ENCODE peak calls at places on chromosomes 2 and 18, in four cellular contexts. Y, F, P and I are unnamed samples.

GRCh38 chr2:24206242-24206641 is 31.4 kb downstream of the FAM228A start:
- DNase-seq in Y (no peak), F (no peak), P (no peak), I (no peak)

GRCh38 chr2:20438334-20439192 is 8.3 kb upstream of the RHOB start:
- DNase-seq in Y (peak), F (no peak), P (peak), I (no peak)

GRCh38 chr2:169683054-169683424 is 11.2 kb downstream of the CFAP210 start:
- DNase-seq in Y (no peak), F (no peak), P (peak), I (no peak)

GRCh38 chr2:142040554-142040953 is 90.3 kb downstream of the LRP1B start:
- DNase-seq in Y (no peak), F (no peak), P (no peak), I (no peak)

GRCh38 chr18:38648184-38648583 is 1082.6 kb upstream of the CELF4 start:
- DNase-seq in Y (no peak), F (no peak), P (no peak), I (no peak)

GRCh38 chr2:25215948-25216679 is 47.7 kb upstream of the POMC start:
- DNase-seq in Y (peak), F (peak), P (no peak), I (peak)

GRCh38 chr2:17752892-17753802 is 463 bp downstream of the SMC6 start:
- DNase-seq in Y (peak), F (peak), P (peak), I (peak)

GRCh38 chr2:29487967-29488550 is 372.8 kb downstream of the CLIP4 start:
- DNase-seq in Y (peak), F (no peak), P (no peak), I (no peak)

GRCh38 chr2:39730276-39730675 is 48.8 kb downstream of the THUMPD2 start:
- DNase-seq in Y (no peak), F (no peak), P (no peak), I (no peak)

GRCh38 chr2:60489269-60489668 is 64.2 kb downstream of the BCL11A start:
- DNase-seq in Y (no peak), F (no peak), P (no peak), I (no peak)

GRCh38 chr2:72036173-72036545 is 111.5 kb downstream of the CYP26B1 start:
- DNase-seq in Y (no peak), F (no peak), P (no peak), I (no peak)

GRCh38 chr18:50969448-50969847 is 1.6 kb downstream of the ELAC1 start:
- DNase-seq in Y (no peak), F (no peak), P (no peak), I (no peak)

GRCh38 chr18:50970006-50970405 is 2.2 kb downstream of the ELAC1 start:
- DNase-seq in Y (no peak), F (no peak), P (peak), I (no peak)

GRCh38 chr18:50977037-50977760 is 9.4 kb downstream of the ELAC1 start:
- DNase-seq in Y (no peak), F (no peak), P (no peak), I (no peak)

GRCh38 chr18:50967714-50968661 is at the start of gene ELAC1:
- DNase-seq in Y (peak), F (peak), P (peak), I (peak)

DNA sequence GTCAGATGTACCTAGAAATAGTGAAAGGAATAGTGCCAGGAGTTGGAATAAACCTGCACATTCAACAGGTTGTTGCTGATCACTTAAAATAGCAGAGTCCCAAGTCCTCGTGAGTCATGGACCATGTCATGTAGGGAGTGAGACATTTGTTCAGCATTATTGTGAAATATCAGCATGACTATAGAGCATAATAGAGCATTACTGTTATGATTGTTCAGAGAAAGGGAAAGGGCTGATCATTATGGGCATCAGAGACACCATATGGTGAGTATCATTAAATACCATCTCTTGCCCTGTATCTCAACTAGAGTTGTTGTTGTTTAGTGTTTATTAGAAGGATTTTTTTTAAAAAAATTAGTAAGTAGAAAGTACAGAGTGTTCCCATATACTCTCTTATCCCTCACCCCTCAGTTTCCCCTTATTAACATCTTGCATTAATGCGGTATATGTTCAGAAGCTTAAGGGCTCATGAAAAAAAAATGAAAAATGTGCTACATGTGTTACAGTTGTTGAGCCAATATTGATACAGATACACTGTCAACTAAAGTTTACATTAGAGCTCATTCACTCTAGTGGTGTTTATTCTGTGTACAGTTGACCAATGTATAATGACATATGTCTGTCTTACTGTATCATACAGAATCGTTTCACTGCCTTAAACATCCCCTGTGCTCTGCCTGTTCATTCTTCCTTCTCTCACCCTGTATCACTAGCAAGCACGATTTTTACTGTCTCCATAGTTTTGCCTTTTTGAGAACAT is 5.7 kb downstream of the ELAC1 start:
- DNase-seq in Y (peak), F (no peak), P (peak), I (no peak)
- H3K27ac ChIP-seq in Y (no peak), F (no peak), P (peak), I (no peak)

GRCh38 chr18:58235001-58235436 is 191.0 kb downstream of the NEDD4L start:
- DNase-seq in Y (no peak), F (no peak), P (no peak), I (no peak)
- H3K27ac ChIP-seq in Y (no peak), F (peak), P (peak), I (no peak)

GRCh38 chr2:219954331-219954730 is 326.9 kb downstream of the SLC4A3 start:
- DNase-seq in Y (peak), F (no peak), P (no peak), I (no peak)
- H3K27ac ChIP-seq in Y (no peak), F (no peak), P (no peak), I (no peak)

GRCh38 chr2:100197643-100198153 is 55.3 kb upstream of the AFF3 start:
- DNase-seq in Y (peak), F (peak), P (no peak), I (no peak)
- H3K27ac ChIP-seq in Y (no peak), F (no peak), P (no peak), I (peak)

DNA sequence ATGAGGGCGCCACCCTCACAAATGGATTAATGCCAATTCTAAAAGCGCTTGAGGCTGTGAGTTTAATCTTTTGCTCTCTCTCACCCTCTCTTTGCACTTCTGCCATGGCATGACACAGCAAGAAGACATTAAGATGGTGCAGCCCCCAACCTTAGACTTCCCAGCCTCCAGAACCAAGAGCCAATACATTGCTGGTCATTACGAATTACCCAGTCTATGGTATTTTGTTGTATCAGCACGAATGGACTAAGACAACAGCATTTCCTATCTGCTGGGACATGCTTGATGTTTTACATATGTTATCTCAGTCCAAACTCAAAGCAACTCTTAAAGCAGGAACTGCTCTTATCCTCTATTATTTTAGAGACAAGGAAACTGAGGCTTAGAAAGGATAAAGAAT is 222.9 kb downstream of the STK39 start:
- DNase-seq in Y (no peak), F (no peak), P (no peak), I (no peak)
- H3K27ac ChIP-seq in Y (no peak), F (no peak), P (no peak), I (no peak)

GRCh38 chr2:149828506-149829210 is 241.1 kb upstream of the MMADHC start:
- DNase-seq in Y (no peak), F (no peak), P (no peak), I (no peak)

GRCh38 chr2:149826471-149827125 is 239.0 kb upstream of the MMADHC start:
- DNase-seq in Y (peak), F (no peak), P (peak), I (no peak)

GRCh38 chr2:149827585-149828156 is 240.1 kb upstream of the MMADHC start:
- DNase-seq in Y (peak), F (no peak), P (no peak), I (no peak)

GRCh38 chr2:149832256-149832655 is 244.7 kb upstream of the MMADHC start:
- DNase-seq in Y (peak), F (no peak), P (peak), I (no peak)
- H3K27ac ChIP-seq in Y (no peak), F (no peak), P (no peak), I (no peak)

DNA sequence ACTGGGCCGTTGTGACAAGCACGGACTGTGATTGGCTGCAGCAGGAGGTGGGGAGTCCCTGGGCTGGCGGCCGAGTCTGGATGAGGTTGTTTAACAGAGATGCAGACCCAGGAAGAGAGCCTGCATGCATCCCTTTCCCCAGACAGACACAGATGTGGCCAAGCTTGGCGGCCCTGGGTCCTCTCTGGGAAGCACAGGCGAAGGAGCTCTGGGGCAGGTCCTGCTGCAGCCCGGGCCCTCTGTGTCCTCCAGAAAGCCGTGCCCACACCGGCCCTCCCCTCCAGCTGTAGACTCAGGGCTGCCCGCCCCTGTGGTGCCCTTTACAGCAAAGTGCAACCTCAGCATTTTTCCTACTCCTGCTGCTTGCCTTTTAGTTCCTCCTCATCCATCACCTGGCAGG is 74.8 kb downstream of the CTIF start:
- DNase-seq in Y (no peak), F (peak), P (no peak), I (peak)
- H3K27ac ChIP-seq in Y (no peak), F (no peak), P (no peak), I (peak)

GRCh38 chr2:213157242-213157641 is 5.8 kb upstream of the IKZF2 start:
- DNase-seq in Y (no peak), F (no peak), P (no peak), I (no peak)
- H3K27ac ChIP-seq in Y (no peak), F (no peak), P (no peak), I (no peak)